ENCODE peak calls at places on chromosomes 4 and X, in five cellular contexts. T is dorsolateral prefrontal cortex, W is heart right ventricle, C is right lobe of liver, Y is Peyer's patch. H is an unnamed sample.

GRCh38 chr4:70772929-70773555 is 51.3 kb downstream of the RUFY3 start:
- DNase-seq in T (no peak), W (no peak), C (no peak), Y (no peak), H (no peak)

GRCh38 chrX:69493193-69493592 is 10.9 kb upstream of the NALF2 start:
- DNase-seq in T (no peak), W (peak; percentile 6), C (peak; percentile 56), Y (no peak), H (no peak)

GRCh38 chr4:188002346-188002745 is 6.8 kb downstream of the ZFP42 start:
- DNase-seq in T (no peak), W (no peak), C (no peak), Y (no peak), H (no peak)

GRCh38 chr4:157128395-157128794 is 52.4 kb downstream of the GLRB start:
- DNase-seq in T (peak; percentile 26), W (no peak), C (no peak), Y (no peak), H (peak; percentile 4)

GRCh38 chrX:107736781-107737531 is 38.6 kb downstream of the TSC22D3 start:
- DNase-seq in T (no peak), W (peak; percentile 38), C (peak; percentile 82), Y (no peak), H (no peak)

GRCh38 chr4:4308800-4309441 is 18.9 kb downstream of the ZBTB49 start:
- DNase-seq in T (no peak), W (no peak), C (peak; percentile 21), Y (peak; percentile 6), H (no peak)

GRCh38 chrX:107324493-107325310 is 118.3 kb downstream of the DNAAF6 start:
- DNase-seq in T (no peak), W (peak; percentile 18), C (peak; percentile 33), Y (no peak), H (no peak)

GRCh38 chr4:17762705-17763104 is 18.7 kb downstream of the FAM184B start:
- DNase-seq in T (no peak), W (no peak), C (no peak), Y (no peak), H (peak; percentile 16)

GRCh38 chr4:94852601-94853000 is 94.8 kb downstream of the BMPR1B start:
- DNase-seq in T (no peak), W (no peak), C (no peak), Y (no peak), H (no peak)

GRCh38 chr4:95118507-95118906 is 360.8 kb downstream of the BMPR1B start:
- DNase-seq in T (no peak), W (no peak), C (no peak), Y (no peak), H (no peak)

GRCh38 chr4:89800012-89800516 is 36.9 kb downstream of the SNCA start:
- DNase-seq in T (no peak), W (no peak), C (no peak), Y (no peak), H (no peak)

GRCh38 chr4:13559414-13559813 is 15.1 kb upstream of the NKX3-2 start:
- DNase-seq in T (no peak), W (no peak), C (no peak), Y (no peak), H (peak; percentile 26)

GRCh38 chr4:74389494-74389893 is 24.5 kb downstream of the EREG start:
- DNase-seq in T (no peak), W (no peak), C (no peak), Y (no peak), H (no peak)
- TF ChIP-seq CTCF in T (no peak), W (no peak), C (no peak), Y (no peak), H (no peak)

DNA sequence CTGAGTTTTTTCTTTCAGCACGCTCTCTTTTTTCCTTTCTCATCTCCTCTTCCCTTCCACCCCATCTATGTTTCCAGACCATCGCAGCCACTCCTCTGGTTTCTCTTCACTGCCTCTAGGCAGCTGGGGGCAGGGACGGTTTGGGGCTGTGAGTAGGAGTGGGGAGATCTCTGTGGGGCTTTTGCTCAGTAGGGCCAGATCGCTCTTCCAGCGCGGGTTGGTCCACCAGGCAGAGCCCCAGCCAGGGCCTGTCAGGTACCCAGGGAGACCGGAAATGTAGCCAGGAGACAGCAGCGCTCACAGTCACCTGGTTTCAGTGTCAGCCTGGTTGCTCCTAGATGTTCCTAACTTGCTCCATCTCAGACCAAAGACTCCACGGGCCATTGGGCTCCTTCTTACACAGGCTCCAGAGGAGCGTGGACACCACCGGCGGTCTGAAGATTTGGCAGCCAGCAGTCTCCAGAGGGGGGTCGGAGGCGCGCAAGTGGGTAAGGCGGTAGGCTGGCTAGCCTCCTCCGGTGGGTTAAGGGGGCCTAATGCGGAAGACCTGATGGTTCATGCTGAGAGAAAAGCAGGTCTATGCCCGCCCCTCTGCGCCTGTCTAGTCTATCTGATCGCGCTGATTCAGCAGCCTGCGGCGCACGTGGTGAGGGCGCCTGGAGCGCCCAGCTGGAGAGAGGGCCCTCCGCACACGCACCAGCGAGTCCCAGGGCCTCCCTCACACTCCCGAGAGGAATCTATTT is 1.8 kb downstream of the FGF5 start:
- DNase-seq in T (no peak), W (no peak), C (no peak), Y (no peak), H (no peak)
- H3K4me3 ChIP-seq in T (peak overlapping the region; percentile 66), W (no peak overlapping the region), C (no peak overlapping the region), Y (no peak overlapping the region), H (peak overlapping the region; percentile 63)

GRCh38 chr4:23889814-23890269 is at the start of gene PPARGC1A:
- DNase-seq in T (no peak), W (peak; percentile 41), C (peak; percentile 82), Y (no peak), H (no peak)

GRCh38 chr4:23887989-23888388 is 1.9 kb downstream of the PPARGC1A start:
- DNase-seq in T (no peak), W (peak; percentile 17), C (peak; percentile 61), Y (no peak), H (no peak)

GRCh38 chr4:23888421-23889319 is 1.2 kb downstream of the PPARGC1A start:
- DNase-seq in T (no peak), W (no peak), C (peak; percentile 72), Y (no peak), H (peak; percentile 13)

GRCh38 chr4:23890369-23891063 is 669 bp upstream of the PPARGC1A start:
- DNase-seq in T (no peak), W (no peak), C (no peak), Y (no peak), H (no peak)

DNA sequence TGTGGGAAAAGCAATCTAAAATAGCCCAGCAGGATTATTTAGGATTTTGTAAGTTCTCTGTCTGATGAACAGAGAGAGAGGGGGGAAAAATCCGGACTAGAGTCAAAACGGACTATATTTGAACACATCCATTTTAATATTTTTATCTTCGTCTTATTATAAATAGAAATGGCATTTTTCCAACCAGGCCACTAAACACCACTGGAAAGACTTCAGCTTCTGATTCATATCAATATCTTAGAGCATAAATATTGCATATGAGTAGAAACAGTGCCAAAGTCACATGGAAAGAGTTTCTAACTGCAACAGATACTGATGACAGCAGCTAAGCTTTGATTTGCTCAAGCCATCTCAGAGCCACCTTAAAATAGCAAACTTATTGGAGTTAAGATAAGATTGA is 479 bp downstream of the PPARGC1A start:
- DNase-seq in T (no peak), W (no peak), C (no peak), Y (no peak), H (no peak)
- H3K27ac ChIP-seq in T (peak overlapping the region; percentile 1), W (peak overlapping the region; percentile 61), C (peak overlapping the region; percentile 98), Y (peak overlapping the region; percentile 57), H (no peak overlapping the region)

GRCh38 chrX:31280580-31280979 is 208.7 kb upstream of the FTHL17 start:
- DNase-seq in T (no peak), W (no peak), C (no peak), Y (no peak), H (no peak)

DNA sequence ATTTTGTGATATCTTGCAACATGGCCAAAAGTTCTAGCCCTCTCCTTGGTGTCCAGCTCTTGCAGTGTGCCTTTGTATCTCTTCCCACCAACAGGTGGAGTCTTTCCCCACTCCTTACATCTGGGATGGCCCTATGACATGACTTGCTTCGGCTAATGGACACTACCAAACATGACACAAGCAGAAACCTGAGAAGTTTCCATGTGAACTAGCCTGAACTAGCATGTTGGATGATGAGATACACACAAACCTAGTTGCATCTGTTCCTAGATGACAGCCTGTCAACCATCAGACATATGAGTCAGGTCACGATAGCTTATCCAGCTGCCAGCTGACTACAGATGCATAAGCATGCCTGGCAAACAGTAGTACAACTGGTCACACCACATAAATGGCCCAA is 207.5 kb upstream of the FTHL17 start:
- DNase-seq in T (no peak), W (no peak), C (no peak), Y (no peak), H (no peak)
- TF ChIP-seq CTCF in T (peak; percentile 28), W (no peak), C (peak; percentile 46), Y (no peak), H (peak; percentile 18)

GRCh38 chrX:16804923-16805464 is 18.7 kb downstream of the TXLNG start:
- DNase-seq in T (no peak), W (no peak), C (no peak), Y (no peak), H (no peak)

GRCh38 chrX:16807548-16807947 is 21.3 kb downstream of the TXLNG start:
- DNase-seq in T (no peak), W (no peak), C (no peak), Y (no peak), H (no peak)

DNA sequence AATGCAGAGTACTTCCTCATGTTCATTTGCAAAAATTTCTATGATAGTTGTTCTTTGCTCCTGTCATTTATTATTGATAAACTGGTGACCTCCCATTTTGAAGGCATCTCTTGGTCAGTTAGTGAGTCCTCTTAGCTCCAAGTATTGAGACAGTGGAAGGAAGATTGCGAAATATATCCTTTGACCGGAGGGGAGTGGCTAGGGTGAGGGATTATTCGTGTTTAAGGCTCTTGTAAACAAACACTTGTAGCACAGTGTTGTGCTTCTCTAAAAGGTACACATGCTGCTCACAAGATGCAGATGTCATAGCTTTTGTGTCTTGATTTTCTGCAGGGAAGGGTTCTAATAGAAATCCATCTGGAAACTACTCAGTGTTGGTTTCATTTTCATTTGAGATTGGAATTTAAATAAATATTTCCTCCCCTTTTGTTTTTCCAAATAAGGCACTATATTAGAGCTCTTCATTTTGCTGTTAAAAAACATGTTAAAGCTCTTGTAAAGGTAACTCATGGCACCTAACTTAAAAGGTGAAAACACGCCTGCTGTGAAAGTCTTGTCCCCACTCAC is 21.8 kb downstream of the TXLNG start:
- DNase-seq in T (no peak), W (no peak), C (peak; percentile 62), Y (no peak), H (peak; percentile 52)
- H3K4me3 ChIP-seq in T (no peak overlapping the region), W (peak overlapping the region; percentile 45), C (no peak overlapping the region), Y (peak overlapping the region; percentile 12), H (peak overlapping the region; percentile 50)

GRCh38 chr4:26024079-26024478 is 110.1 kb downstream of the SMIM20 start:
- DNase-seq in T (no peak), W (no peak), C (no peak), Y (no peak), H (no peak)
- H3K27ac ChIP-seq in T (no peak overlapping the region), W (no peak overlapping the region), C (no peak overlapping the region), Y (no peak overlapping the region), H (no peak overlapping the region)

H was measured in AG04450.